ENCODE peak calls at places on chromosomes 3 and 15, in six cellular contexts. One of them, this sample, is unnamed.

GRCh38 chr3:195612075-195612800 is 28.5 kb upstream of the APOD start:
- DNase-seq in GM20000: no peak
- DNase-seq in stimulated activated naive B cell treated with anti-CD40 and anti-IgM and Interleukin-4, amounts not matched to agents 10 μg/mL and 1 μg/mL and 100 μg/mL, for 72 hours: no peak
- DNase-seq in Right ventricle myocardium superior: no peak
- DNase-seq in GM23248: no peak
- DNase-seq in CD4-positive, alpha-beta T cell: no peak
- DNase-seq in this sample: no peak

GRCh38 chr15:65087873-65088642 is 11.5 kb downstream of the KBTBD13 start:
- DNase-seq in CD4-positive, alpha-beta T cell: no peak
- DNase-seq in stimulated activated naive B cell treated with anti-CD40 and anti-IgM and Interleukin-4, amounts not matched to agents 10 μg/mL and 1 μg/mL and 100 μg/mL, for 72 hours: no peak
- DNase-seq in GM23248: peak
- DNase-seq in Right ventricle myocardium superior: peak
- DNase-seq in GM20000: no peak
- DNase-seq in this sample: no peak

GRCh38 chr3:53191836-53192480 is 30.9 kb downstream of the PRKCD start:
- DNase-seq in GM23248: no peak
- DNase-seq in GM20000: no peak
- DNase-seq in Right ventricle myocardium superior: no peak
- DNase-seq in CD4-positive, alpha-beta T cell: no peak
- DNase-seq in stimulated activated naive B cell treated with anti-CD40 and anti-IgM and Interleukin-4, amounts not matched to agents 10 μg/mL and 1 μg/mL and 100 μg/mL, for 72 hours: no peak
- DNase-seq in this sample: no peak

GRCh38 chr15:39283531-39283930 is 297.3 kb upstream of the THBS1 start:
- DNase-seq in Right ventricle myocardium superior: no peak
- DNase-seq in GM23248: no peak
- DNase-seq in stimulated activated naive B cell treated with anti-CD40 and anti-IgM and Interleukin-4, amounts not matched to agents 10 μg/mL and 1 μg/mL and 100 μg/mL, for 72 hours: no peak
- DNase-seq in CD4-positive, alpha-beta T cell: no peak
- DNase-seq in GM20000: no peak
- DNase-seq in this sample: no peak

GRCh38 chr3:126107203-126107939 is 23.4 kb upstream of the SLC41A3 start:
- DNase-seq in GM23248: no peak
- DNase-seq in Right ventricle myocardium superior: no peak
- DNase-seq in stimulated activated naive B cell treated with anti-CD40 and anti-IgM and Interleukin-4, amounts not matched to agents 10 μg/mL and 1 μg/mL and 100 μg/mL, for 72 hours: no peak
- DNase-seq in GM20000: no peak
- DNase-seq in CD4-positive, alpha-beta T cell: no peak
- DNase-seq in this sample: no peak

GRCh38 chr3:55313701-55314100 is 173.4 kb downstream of the WNT5A start:
- DNase-seq in GM20000: no peak
- DNase-seq in GM23248: no peak
- DNase-seq in Right ventricle myocardium superior: no peak
- DNase-seq in CD4-positive, alpha-beta T cell: no peak
- DNase-seq in stimulated activated naive B cell treated with anti-CD40 and anti-IgM and Interleukin-4, amounts not matched to agents 10 μg/mL and 1 μg/mL and 100 μg/mL, for 72 hours: no peak
- DNase-seq in this sample: no peak

GRCh38 chr15:85044251-85044853 is 62.7 kb downstream of the PDE8A start:
- DNase-seq in Right ventricle myocardium superior: no peak
- DNase-seq in GM23248: peak
- DNase-seq in stimulated activated naive B cell treated with anti-CD40 and anti-IgM and Interleukin-4, amounts not matched to agents 10 μg/mL and 1 μg/mL and 100 μg/mL, for 72 hours: peak
- DNase-seq in GM20000: peak
- DNase-seq in CD4-positive, alpha-beta T cell: peak
- DNase-seq in this sample: peak

GRCh38 chr3:160006282-160007163 is 17.9 kb downstream of the IL12A start:
- DNase-seq in GM20000: peak
- DNase-seq in CD4-positive, alpha-beta T cell: no peak
- DNase-seq in Right ventricle myocardium superior: no peak
- DNase-seq in GM23248: peak
- DNase-seq in stimulated activated naive B cell treated with anti-CD40 and anti-IgM and Interleukin-4, amounts not matched to agents 10 μg/mL and 1 μg/mL and 100 μg/mL, for 72 hours: no peak
- DNase-seq in this sample: no peak

GRCh38 chr15:40567111-40567510 is 2.0 kb upstream of the RPUSD2 start:
- DNase-seq in stimulated activated naive B cell treated with anti-CD40 and anti-IgM and Interleukin-4, amounts not matched to agents 10 μg/mL and 1 μg/mL and 100 μg/mL, for 72 hours: no peak
- DNase-seq in GM20000: peak
- DNase-seq in CD4-positive, alpha-beta T cell: no peak
- DNase-seq in Right ventricle myocardium superior: no peak
- DNase-seq in GM23248: no peak
- DNase-seq in this sample: no peak

GRCh38 chr15:33154366-33155166 is 39.9 kb downstream of the FMN1 start:
- DNase-seq in Right ventricle myocardium superior: peak
- DNase-seq in GM20000: no peak
- DNase-seq in CD4-positive, alpha-beta T cell: no peak
- DNase-seq in stimulated activated naive B cell treated with anti-CD40 and anti-IgM and Interleukin-4, amounts not matched to agents 10 μg/mL and 1 μg/mL and 100 μg/mL, for 72 hours: no peak
- DNase-seq in GM23248: peak
- DNase-seq in this sample: no peak

GRCh38 chr3:176939022-176939817 is 258.1 kb downstream of the TBL1XR1 start:
- DNase-seq in stimulated activated naive B cell treated with anti-CD40 and anti-IgM and Interleukin-4, amounts not matched to agents 10 μg/mL and 1 μg/mL and 100 μg/mL, for 72 hours: peak
- DNase-seq in GM20000: peak
- DNase-seq in GM23248: peak
- DNase-seq in Right ventricle myocardium superior: no peak
- DNase-seq in CD4-positive, alpha-beta T cell: peak
- DNase-seq in this sample: no peak

GRCh38 chr3:67093315-67093714 is 95.2 kb downstream of the KBTBD8 start:
- DNase-seq in GM23248: peak
- DNase-seq in stimulated activated naive B cell treated with anti-CD40 and anti-IgM and Interleukin-4, amounts not matched to agents 10 μg/mL and 1 μg/mL and 100 μg/mL, for 72 hours: no peak
- DNase-seq in CD4-positive, alpha-beta T cell: no peak
- DNase-seq in Right ventricle myocardium superior: no peak
- DNase-seq in GM20000: no peak
- DNase-seq in this sample: no peak

GRCh38 chr3:160829486-160830009 is 73.5 kb downstream of the PPM1L start:
- DNase-seq in stimulated activated naive B cell treated with anti-CD40 and anti-IgM and Interleukin-4, amounts not matched to agents 10 μg/mL and 1 μg/mL and 100 μg/mL, for 72 hours: no peak
- DNase-seq in CD4-positive, alpha-beta T cell: no peak
- DNase-seq in Right ventricle myocardium superior: no peak
- DNase-seq in GM23248: no peak
- DNase-seq in GM20000: no peak
- DNase-seq in this sample: no peak

GRCh38 chr15:56988219-56988618 is 69.8 kb downstream of the TCF12 start:
- DNase-seq in Right ventricle myocardium superior: no peak
- DNase-seq in GM20000: no peak
- DNase-seq in GM23248: no peak
- DNase-seq in CD4-positive, alpha-beta T cell: no peak
- DNase-seq in stimulated activated naive B cell treated with anti-CD40 and anti-IgM and Interleukin-4, amounts not matched to agents 10 μg/mL and 1 μg/mL and 100 μg/mL, for 72 hours: no peak
- DNase-seq in this sample: no peak

GRCh38 chr3:157844770-157845522 is 261.3 kb downstream of the SHOX2 start:
- DNase-seq in CD4-positive, alpha-beta T cell: no peak
- DNase-seq in GM20000: no peak
- DNase-seq in stimulated activated naive B cell treated with anti-CD40 and anti-IgM and Interleukin-4, amounts not matched to agents 10 μg/mL and 1 μg/mL and 100 μg/mL, for 72 hours: no peak
- DNase-seq in GM23248: peak
- DNase-seq in Right ventricle myocardium superior: no peak
- DNase-seq in this sample: no peak

GRCh38 chr15:33722005-33722672 is 246.2 kb upstream of the CHRM5 start:
- DNase-seq in stimulated activated naive B cell treated with anti-CD40 and anti-IgM and Interleukin-4, amounts not matched to agents 10 μg/mL and 1 μg/mL and 100 μg/mL, for 72 hours: no peak
- DNase-seq in GM20000: no peak
- DNase-seq in CD4-positive, alpha-beta T cell: no peak
- DNase-seq in GM23248: peak
- DNase-seq in Right ventricle myocardium superior: no peak
- DNase-seq in this sample: no peak

GRCh38 chr15:78317145-78317836 is 17.9 kb upstream of the SKIC8 start:
- DNase-seq in stimulated activated naive B cell treated with anti-CD40 and anti-IgM and Interleukin-4, amounts not matched to agents 10 μg/mL and 1 μg/mL and 100 μg/mL, for 72 hours: no peak
- DNase-seq in GM20000: no peak
- DNase-seq in CD4-positive, alpha-beta T cell: no peak
- DNase-seq in GM23248: peak
- DNase-seq in Right ventricle myocardium superior: no peak
- DNase-seq in this sample: no peak

GRCh38 chr15:74336061-74337005 is 31.1 kb downstream of the CYP11A1 start:
- DNase-seq in Right ventricle myocardium superior: no peak
- DNase-seq in GM20000: no peak
- DNase-seq in stimulated activated naive B cell treated with anti-CD40 and anti-IgM and Interleukin-4, amounts not matched to agents 10 μg/mL and 1 μg/mL and 100 μg/mL, for 72 hours: no peak
- DNase-seq in GM23248: peak
- DNase-seq in CD4-positive, alpha-beta T cell: no peak
- DNase-seq in this sample: no peak

GRCh38 chr3:117681619-117682018 is 972.0 kb downstream of the TUSC7 start:
- DNase-seq in GM20000: no peak
- DNase-seq in CD4-positive, alpha-beta T cell: no peak
- DNase-seq in stimulated activated naive B cell treated with anti-CD40 and anti-IgM and Interleukin-4, amounts not matched to agents 10 μg/mL and 1 μg/mL and 100 μg/mL, for 72 hours: no peak
- DNase-seq in Right ventricle myocardium superior: no peak
- DNase-seq in GM23248: peak
- DNase-seq in this sample: no peak

GRCh38 chr15:30924353-30924752 is 20.6 kb downstream of the FAN1 start:
- DNase-seq in GM20000: no peak
- DNase-seq in CD4-positive, alpha-beta T cell: no peak
- DNase-seq in GM23248: peak
- DNase-seq in Right ventricle myocardium superior: no peak
- DNase-seq in stimulated activated naive B cell treated with anti-CD40 and anti-IgM and Interleukin-4, amounts not matched to agents 10 μg/mL and 1 μg/mL and 100 μg/mL, for 72 hours: no peak
- DNase-seq in this sample: no peak

GRCh38 chr15:42994546-42994945 is 74.0 kb upstream of the TTBK2 start:
- DNase-seq in CD4-positive, alpha-beta T cell: no peak
- DNase-seq in Right ventricle myocardium superior: no peak
- DNase-seq in GM23248: peak
- DNase-seq in GM20000: no peak
- DNase-seq in stimulated activated naive B cell treated with anti-CD40 and anti-IgM and Interleukin-4, amounts not matched to agents 10 μg/mL and 1 μg/mL and 100 μg/mL, for 72 hours: no peak
- DNase-seq in this sample: no peak

GRCh38 chr15:38554354-38554753 is 10.3 kb downstream of the RASGRP1 start:
- DNase-seq in CD4-positive, alpha-beta T cell: no peak
- DNase-seq in GM23248: no peak
- DNase-seq in stimulated activated naive B cell treated with anti-CD40 and anti-IgM and Interleukin-4, amounts not matched to agents 10 μg/mL and 1 μg/mL and 100 μg/mL, for 72 hours: no peak
- DNase-seq in GM20000: peak
- DNase-seq in Right ventricle myocardium superior: no peak
- DNase-seq in this sample: no peak

GRCh38 chr15:42034628-42035177 is 13.9 kb upstream of the PLA2G4E start:
- DNase-seq in stimulated activated naive B cell treated with anti-CD40 and anti-IgM and Interleukin-4, amounts not matched to agents 10 μg/mL and 1 μg/mL and 100 μg/mL, for 72 hours: no peak
- DNase-seq in CD4-positive, alpha-beta T cell: no peak
- DNase-seq in Right ventricle myocardium superior: no peak
- DNase-seq in GM20000: no peak
- DNase-seq in GM23248: no peak
- DNase-seq in this sample: no peak

GRCh38 chr3:110419096-110419495 is 652.5 kb upstream of the NECTIN3 start:
- DNase-seq in CD4-positive, alpha-beta T cell: no peak
- DNase-seq in GM20000: no peak
- DNase-seq in Right ventricle myocardium superior: no peak
- DNase-seq in stimulated activated naive B cell treated with anti-CD40 and anti-IgM and Interleukin-4, amounts not matched to agents 10 μg/mL and 1 μg/mL and 100 μg/mL, for 72 hours: no peak
- DNase-seq in GM23248: peak
- DNase-seq in this sample: no peak

GRCh38 chr3:194272861-194273266 is 78.3 kb downstream of the CPN2 start:
- DNase-seq in stimulated activated naive B cell treated with anti-CD40 and anti-IgM and Interleukin-4, amounts not matched to agents 10 μg/mL and 1 μg/mL and 100 μg/mL, for 72 hours: no peak
- DNase-seq in Right ventricle myocardium superior: no peak
- DNase-seq in GM20000: no peak
- DNase-seq in GM23248: peak
- DNase-seq in CD4-positive, alpha-beta T cell: no peak
- DNase-seq in this sample: no peak

This sample was measured in T-helper 2 cell.